ENCODE peak calls at places on chromosomes 1 and 21, in ten cellular contexts. P, N, X, R, C, A, Z, T, D and O are unnamed samples.

GRCh38 chr1:31626451-31627202 is 9.1 kb downstream of the HCRTR1 start:
- DNase-seq in P (no peak), N (no peak), X (no peak), R (peak; percentile 77), C (peak; percentile 23), A (no peak), Z (peak; percentile 27), T (no peak), D (peak; percentile 70), O (no peak)

GRCh38 chr1:16026723-16027484 is 5.1 kb downstream of the CLCNKA start:
- DNase-seq in P (peak; percentile 13), N (no peak), X (no peak), R (no peak), C (no peak), A (no peak), Z (no peak), T (no peak), D (no peak), O (no peak)

GRCh38 chr1:200958597-200958996 is 63.9 kb downstream of the INAVA start:
- DNase-seq in P (no peak), N (peak; percentile 11), X (no peak), R (no peak), C (no peak), A (no peak), Z (no peak), T (no peak), D (no peak), O (no peak)

GRCh38 chr1:46466477-46467182 is 23.0 kb upstream of the DMBX1 start:
- DNase-seq in P (no peak), N (no peak), X (no peak), R (peak; percentile 38), C (no peak), A (no peak), Z (no peak), T (no peak), D (no peak), O (no peak)

GRCh38 chr1:184859381-184860105 is 104.9 kb upstream of the EDEM3 start:
- DNase-seq in P (no peak), N (no peak), X (no peak), R (no peak), C (no peak), A (no peak), Z (no peak), T (peak; percentile 38), D (no peak), O (no peak)

GRCh38 chr1:31437433-31438037 is 24.5 kb downstream of the SERINC2 start:
- DNase-seq in P (no peak), N (no peak), X (no peak), R (no peak), C (no peak), A (no peak), Z (no peak), T (no peak), D (no peak), O (no peak)

GRCh38 chr1:204684551-204685235 is 845 bp downstream of the LRRN2 start:
- DNase-seq in P (no peak), N (no peak), X (no peak), R (peak; percentile 8), C (no peak), A (no peak), Z (no peak), T (peak; percentile 7), D (peak; percentile 38), O (no peak)

GRCh38 chr1:10308001-10308400 is 90.9 kb upstream of the PGD start:
- DNase-seq in P (peak; percentile 31), N (no peak), X (peak; percentile 23), R (no peak), C (no peak), A (no peak), Z (no peak), T (no peak), D (no peak), O (peak; percentile 48)

GRCh38 chr1:67150931-67151330 is 15.3 kb upstream of the IL23R start:
- DNase-seq in P (no peak), N (no peak), X (no peak), R (no peak), C (no peak), A (no peak), Z (no peak), T (no peak), D (no peak), O (no peak)

GRCh38 chr1:228059536-228060457 is 22.7 kb upstream of the ARF1 start:
- DNase-seq in P (peak; percentile 23), N (no peak), X (peak; percentile 56), R (peak; percentile 55), C (peak; percentile 15), A (no peak), Z (peak; percentile 84), T (peak; percentile 38), D (peak; percentile 33), O (peak; percentile 83)

GRCh38 chr21:44020551-44020950 is 8.4 kb downstream of the TRAPPC10 start:
- DNase-seq in P (no peak), N (no peak), X (no peak), R (no peak), C (no peak), A (no peak), Z (no peak), T (no peak), D (no peak), O (no peak)

GRCh38 chr1:151326619-151327222 is 495 bp downstream of the PI4KB start:
- DNase-seq in P (peak; percentile 51), N (peak; percentile 79), X (peak; percentile 37), R (peak; percentile 70), C (peak; percentile 56), A (peak; percentile 61), Z (peak; percentile 52), T (peak; percentile 72), D (peak; percentile 71), O (no peak)

GRCh38 chr1:167344605-167345385 is 124.1 kb downstream of the POU2F1 start:
- DNase-seq in P (no peak), N (no peak), X (no peak), R (peak; percentile 5), C (peak; percentile 44), A (peak; percentile 78), Z (no peak), T (no peak), D (no peak), O (no peak)

GRCh38 chr1:23544444-23545389 is 13.7 kb upstream of the E2F2 start:
- DNase-seq in P (peak; percentile 77), N (peak; percentile 84), X (peak; percentile 49), R (peak; percentile 88), C (peak; percentile 84), A (peak; percentile 91), Z (peak; percentile 67), T (peak; percentile 89), D (peak; percentile 67), O (peak; percentile 62)

GRCh38 chr1:37514350-37515184 is at the start of gene MEAF6:
- DNase-seq in P (peak; percentile 85), N (peak; percentile 87), X (peak; percentile 84), R (peak; percentile 92), C (peak; percentile 80), A (peak; percentile 84), Z (peak; percentile 77), T (peak; percentile 91), D (peak; percentile 84), O (peak; percentile 81)
- H3K4me3 ChIP-seq in P (peak within 1 kb of the TSS; percentile 80), N (peak within 1 kb of the TSS; percentile 98), X (peak within 1 kb of the TSS; percentile 81), R (peak within 1 kb of the TSS; percentile 80), C (peak within 1 kb of the TSS; percentile 86), A (peak within 1 kb of the TSS; percentile 84), Z (peak within 1 kb of the TSS; percentile 86), T (peak within 1 kb of the TSS; percentile 85), D (peak within 1 kb of the TSS; percentile 87), O (peak within 1 kb of the TSS; percentile 74)

GRCh38 chr1:195756109-195756508 is 852.1 kb downstream of the KCNT2 start:
- DNase-seq in P (no peak), N (no peak), X (no peak), R (no peak), C (no peak), A (no peak), Z (no peak), T (no peak), D (no peak), O (no peak)

GRCh38 chr1:195754297-195754696 is 853.9 kb downstream of the KCNT2 start:
- DNase-seq in P (no peak), N (no peak), X (no peak), R (no peak), C (no peak), A (no peak), Z (no peak), T (no peak), D (no peak), O (no peak)

GRCh38 chr1:195748969-195749368 is 859.3 kb downstream of the KCNT2 start:
- DNase-seq in P (no peak), N (no peak), X (no peak), R (no peak), C (no peak), A (no peak), Z (no peak), T (no peak), D (no peak), O (no peak)

DNA sequence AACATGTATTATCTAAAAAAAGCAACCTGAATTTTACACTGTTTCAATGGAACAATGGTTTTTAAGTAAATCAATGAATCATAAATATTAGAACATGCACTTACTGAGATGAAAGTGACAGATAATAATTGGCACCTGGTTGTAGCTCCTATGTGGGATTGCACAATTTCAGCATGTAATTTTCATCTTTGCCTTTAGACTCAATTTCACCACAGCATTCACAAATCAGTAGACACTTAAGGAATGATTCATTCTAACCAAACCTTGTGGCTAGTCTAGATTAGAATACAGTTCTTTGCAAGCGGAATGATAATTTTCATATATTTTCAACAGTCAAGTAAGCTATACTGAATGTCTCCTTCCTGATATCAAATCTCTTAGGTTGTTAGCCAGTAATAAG is 853.4 kb downstream of the KCNT2 start:
- DNase-seq in P (no peak), N (no peak), X (no peak), R (no peak), C (peak; percentile 38), A (peak; percentile 13), Z (peak; percentile 49), T (no peak), D (no peak), O (no peak)
- H3K4me3 ChIP-seq in P (no peak overlapping the region), N (no peak overlapping the region), X (no peak overlapping the region), R (no peak overlapping the region), C (no peak overlapping the region), A (no peak overlapping the region), Z (no peak overlapping the region), T (no peak overlapping the region), D (no peak overlapping the region), O (no peak overlapping the region)

DNA sequence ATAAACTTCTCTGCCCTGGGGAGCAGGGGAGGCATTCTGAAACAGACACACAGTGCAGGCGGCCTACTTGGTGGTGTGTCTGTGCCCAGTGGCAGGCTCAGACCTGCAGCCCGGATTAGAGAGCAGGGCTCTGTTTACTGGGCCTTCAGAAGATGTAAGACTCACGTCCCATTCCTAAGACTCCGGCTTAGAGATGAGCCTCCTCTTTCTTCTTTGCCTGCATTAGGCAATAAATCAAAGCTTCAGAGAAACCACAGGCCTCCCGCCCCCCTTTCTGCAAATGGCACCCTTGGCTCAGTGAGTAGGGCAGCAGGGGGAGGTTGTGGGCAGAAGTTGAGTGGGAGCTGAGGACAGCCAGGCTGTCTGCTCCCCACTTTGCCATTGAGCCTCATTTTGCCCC is 35.8 kb downstream of the LGR6 start:
- DNase-seq in P (no peak), N (no peak), X (no peak), R (no peak), C (no peak), A (no peak), Z (peak; percentile 71), T (no peak), D (no peak), O (no peak)
- H3K4me3 ChIP-seq in P (no peak overlapping the region), N (no peak overlapping the region), X (no peak overlapping the region), R (no peak overlapping the region), C (no peak overlapping the region), A (no peak overlapping the region), Z (no peak overlapping the region), T (no peak overlapping the region), D (no peak overlapping the region), O (no peak overlapping the region)

DNA sequence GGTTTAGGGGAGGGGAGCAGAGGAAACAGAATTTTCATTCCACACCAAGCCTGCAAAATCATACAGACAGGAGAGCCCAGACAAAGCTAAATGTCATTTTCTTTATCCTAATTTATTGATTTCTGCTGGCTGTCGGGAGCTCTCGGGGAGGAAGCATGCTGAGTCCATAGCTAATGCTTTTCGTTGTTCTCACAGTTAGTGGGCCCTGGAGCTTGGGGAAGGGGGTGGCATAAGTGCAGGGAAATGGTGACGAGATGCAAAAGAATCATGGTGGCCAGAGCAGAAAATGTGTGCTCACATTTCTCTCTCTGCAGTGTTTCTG is 202.4 kb downstream of the TOMM20 start:
- DNase-seq in P (no peak), N (no peak), X (no peak), R (no peak), C (no peak), A (no peak), Z (no peak), T (no peak), D (no peak), O (no peak)
- H3K4me3 ChIP-seq in P (no peak overlapping the region), N (no peak overlapping the region), X (peak overlapping the region; percentile 15), R (no peak overlapping the region), C (no peak overlapping the region), A (no peak overlapping the region), Z (no peak overlapping the region), T (peak overlapping the region; percentile 48), D (no peak overlapping the region), O (peak overlapping the region; percentile 48)